ENCODE peak calls at places on chromosomes 4 and X, in five cellular contexts. N, V, M, L and X are unnamed samples.

GRCh38 chr4:151717909-151718613 is 42.7 kb downstream of the GATB start:
- DNase-seq in N (no peak), V (no peak), M (no peak), L (no peak), X (no peak)

GRCh38 chr4:13980317-13980716 is 352.8 kb upstream of the BOD1L1 start:
- DNase-seq in N (no peak), V (no peak), M (no peak), L (peak), X (no peak)

GRCh38 chr4:43391084-43391483 is 498.6 kb downstream of the GRXCR1 start:
- DNase-seq in N (no peak), V (no peak), M (no peak), L (no peak), X (no peak)

GRCh38 chr4:2587215-2587823 is 50.9 kb downstream of the FAM193A start:
- DNase-seq in N (no peak), V (no peak), M (no peak), L (no peak), X (no peak)

GRCh38 chrX:153897899-153898298 is 6.6 kb upstream of the AVPR2 start:
- DNase-seq in N (no peak), V (no peak), M (no peak), L (no peak), X (no peak)

GRCh38 chr4:88803600-88804096 is 106.0 kb upstream of the NAP1L5 start:
- DNase-seq in N (no peak), V (no peak), M (no peak), L (peak), X (no peak)

GRCh38 chr4:2818351-2818939 is 25.2 kb upstream of the ADD1 start:
- DNase-seq in N (no peak), V (no peak), M (peak), L (no peak), X (no peak)

GRCh38 chr4:95544433-95545103 is 4.2 kb downstream of the UNC5C start:
- DNase-seq in N (no peak), V (no peak), M (no peak), L (no peak), X (no peak)

GRCh38 chrX:150664290-150664689 is 28.9 kb upstream of the MTMR1 start:
- DNase-seq in N (no peak), V (no peak), M (no peak), L (no peak), X (no peak)

GRCh38 chr4:103996637-103997036 is 276.9 kb upstream of the TACR3 start:
- DNase-seq in N (no peak), V (no peak), M (peak), L (no peak), X (no peak)

GRCh38 chrX:131565909-131566308 is 22.0 kb downstream of the OR13H1 start:
- DNase-seq in N (no peak), V (no peak), M (no peak), L (no peak), X (no peak)

GRCh38 chrX:49073641-49074575 is at the start of gene PRAF2:
- DNase-seq in N (peak), V (peak), M (peak), L (peak), X (peak)

GRCh38 chr4:103753868-103754653 is 34.3 kb upstream of the TACR3 start:
- DNase-seq in N (no peak), V (no peak), M (peak), L (no peak), X (no peak)

GRCh38 chr4:47926667-47927258 is 12.4 kb upstream of the NFXL1 start:
- DNase-seq in N (peak), V (no peak), M (peak), L (no peak), X (peak)

GRCh38 chr4:176789955-176790354 is 2.8 kb downstream of the VEGFC start:
- DNase-seq in N (peak), V (no peak), M (peak), L (no peak), X (no peak)

GRCh38 chrX:2577844-2578444 is 77.2 kb upstream of the DHRSX start:
- DNase-seq in N (no peak), V (peak), M (no peak), L (no peak), X (no peak)

GRCh38 chrX:12463052-12463451 is 324.8 kb downstream of the FRMPD4 start:
- DNase-seq in N (no peak), V (no peak), M (no peak), L (no peak), X (no peak)

GRCh38 chrX:103406256-103406655 is 29.9 kb downstream of the BEX3 start:
- DNase-seq in N (no peak), V (no peak), M (no peak), L (no peak), X (no peak)

GRCh38 chr4:139735381-139736256 is 70.0 kb downstream of the MGST2 start:
- DNase-seq in N (no peak), V (no peak), M (no peak), L (no peak), X (no peak)

GRCh38 chr4:81052119-81053068 is 21.9 kb downstream of the BMP3 start:
- DNase-seq in N (peak), V (no peak), M (peak), L (no peak), X (peak)

GRCh38 chr4:94156816-94157215 is 50.8 kb upstream of the SMARCAD1 start:
- DNase-seq in N (no peak), V (no peak), M (no peak), L (no peak), X (no peak)

GRCh38 chr4:184369871-184370270 is 104.5 kb downstream of the IRF2 start:
- DNase-seq in N (no peak), V (no peak), M (no peak), L (no peak), X (no peak)